ENCODE peak calls at places on chromosomes 3 and 15, in ten cellular contexts. One of them, this sample, is unnamed.

GRCh38 chr15:64246364-64247189 is 83.8 kb upstream of the PPIB start:
- DNase-seq in HFF-Myc: peak
- DNase-seq in foreskin keratinocyte: peak
- DNase-seq in GM10248: peak
- DNase-seq in activated gamma-delta T cell: no peak
- DNase-seq in RPMI7951: peak
- DNase-seq in activated CD8-positive, alpha-beta T cell treated with anti-CD3 and anti-CD28 coated beads, Interleukin-2, amount 10 ng/mL, durations not matched to agents 7 days and 5 days: peak
- DNase-seq in T-helper 2 cell: peak
- DNase-seq in NT2/D1: peak
- DNase-seq in GM03348: peak
- DNase-seq in this sample: no peak

GRCh38 chr15:93983501-93983900 is 247.9 kb upstream of the MCTP2 start:
- DNase-seq in HFF-Myc: no peak
- DNase-seq in foreskin keratinocyte: no peak
- DNase-seq in GM10248: no peak
- DNase-seq in activated gamma-delta T cell: no peak
- DNase-seq in RPMI7951: peak
- DNase-seq in activated CD8-positive, alpha-beta T cell treated with anti-CD3 and anti-CD28 coated beads, Interleukin-2, amount 10 ng/mL, durations not matched to agents 7 days and 5 days: no peak
- DNase-seq in T-helper 2 cell: no peak
- DNase-seq in NT2/D1: no peak
- DNase-seq in GM03348: no peak
- DNase-seq in this sample: no peak

GRCh38 chr3:119294402-119294888 is 262 bp downstream of the ARHGAP31 start:
- DNase-seq in HFF-Myc: no peak
- DNase-seq in foreskin keratinocyte: no peak
- DNase-seq in GM10248: peak
- DNase-seq in activated gamma-delta T cell: peak
- DNase-seq in RPMI7951: peak
- DNase-seq in activated CD8-positive, alpha-beta T cell treated with anti-CD3 and anti-CD28 coated beads, Interleukin-2, amount 10 ng/mL, durations not matched to agents 7 days and 5 days: peak
- DNase-seq in T-helper 2 cell: peak
- DNase-seq in NT2/D1: no peak
- DNase-seq in GM03348: peak
- DNase-seq in this sample: peak

GRCh38 chr3:120274739-120275167 is 10.3 kb downstream of the GPR156 start:
- DNase-seq in HFF-Myc: no peak
- DNase-seq in foreskin keratinocyte: no peak
- DNase-seq in GM10248: no peak
- DNase-seq in activated gamma-delta T cell: no peak
- DNase-seq in RPMI7951: peak
- DNase-seq in activated CD8-positive, alpha-beta T cell treated with anti-CD3 and anti-CD28 coated beads, Interleukin-2, amount 10 ng/mL, durations not matched to agents 7 days and 5 days: no peak
- DNase-seq in T-helper 2 cell: no peak
- DNase-seq in NT2/D1: no peak
- DNase-seq in GM03348: no peak
- DNase-seq in this sample: peak

GRCh38 chr15:99717129-99718024 is 15.9 kb downstream of the LYSMD4 start:
- DNase-seq in HFF-Myc: no peak
- DNase-seq in foreskin keratinocyte: no peak
- DNase-seq in GM10248: peak
- DNase-seq in activated gamma-delta T cell: no peak
- DNase-seq in RPMI7951: no peak
- DNase-seq in activated CD8-positive, alpha-beta T cell treated with anti-CD3 and anti-CD28 coated beads, Interleukin-2, amount 10 ng/mL, durations not matched to agents 7 days and 5 days: no peak
- DNase-seq in T-helper 2 cell: no peak
- DNase-seq in NT2/D1: no peak
- DNase-seq in GM03348: no peak
- DNase-seq in this sample: no peak

GRCh38 chr3:48016336-48016973 is at the start of gene MAP4:
- DNase-seq in HFF-Myc: no peak
- DNase-seq in foreskin keratinocyte: no peak
- DNase-seq in GM10248: no peak
- DNase-seq in activated gamma-delta T cell: no peak
- DNase-seq in RPMI7951: peak
- DNase-seq in activated CD8-positive, alpha-beta T cell treated with anti-CD3 and anti-CD28 coated beads, Interleukin-2, amount 10 ng/mL, durations not matched to agents 7 days and 5 days: no peak
- DNase-seq in T-helper 2 cell: no peak
- DNase-seq in NT2/D1: no peak
- DNase-seq in GM03348: no peak
- DNase-seq in this sample: no peak

GRCh38 chr3:126263539-126263938 is 83.2 kb upstream of the ALDH1L1 start:
- DNase-seq in HFF-Myc: no peak
- DNase-seq in foreskin keratinocyte: no peak
- DNase-seq in GM10248: no peak
- DNase-seq in activated gamma-delta T cell: no peak
- DNase-seq in RPMI7951: no peak
- DNase-seq in activated CD8-positive, alpha-beta T cell treated with anti-CD3 and anti-CD28 coated beads, Interleukin-2, amount 10 ng/mL, durations not matched to agents 7 days and 5 days: no peak
- DNase-seq in T-helper 2 cell: no peak
- DNase-seq in NT2/D1: no peak
- DNase-seq in GM03348: no peak
- DNase-seq in this sample: no peak

GRCh38 chr3:173465112-173465511 is 67.6 kb downstream of the NLGN1 start:
- DNase-seq in HFF-Myc: no peak
- DNase-seq in foreskin keratinocyte: peak
- DNase-seq in GM10248: no peak
- DNase-seq in activated gamma-delta T cell: no peak
- DNase-seq in RPMI7951: no peak
- DNase-seq in activated CD8-positive, alpha-beta T cell treated with anti-CD3 and anti-CD28 coated beads, Interleukin-2, amount 10 ng/mL, durations not matched to agents 7 days and 5 days: no peak
- DNase-seq in T-helper 2 cell: no peak
- DNase-seq in NT2/D1: peak
- DNase-seq in GM03348: peak
- DNase-seq in this sample: no peak

GRCh38 chr15:67079361-67079760 is 14.0 kb downstream of the SMAD3 start:
- DNase-seq in HFF-Myc: no peak
- DNase-seq in foreskin keratinocyte: no peak
- DNase-seq in GM10248: no peak
- DNase-seq in activated gamma-delta T cell: no peak
- DNase-seq in RPMI7951: no peak
- DNase-seq in activated CD8-positive, alpha-beta T cell treated with anti-CD3 and anti-CD28 coated beads, Interleukin-2, amount 10 ng/mL, durations not matched to agents 7 days and 5 days: no peak
- DNase-seq in T-helper 2 cell: no peak
- DNase-seq in NT2/D1: no peak
- DNase-seq in GM03348: no peak
- DNase-seq in this sample: no peak

GRCh38 chr3:33076952-33077351 is 20.0 kb downstream of the GLB1 start:
- DNase-seq in HFF-Myc: no peak
- DNase-seq in foreskin keratinocyte: no peak
- DNase-seq in GM10248: no peak
- DNase-seq in activated gamma-delta T cell: no peak
- DNase-seq in RPMI7951: no peak
- DNase-seq in activated CD8-positive, alpha-beta T cell treated with anti-CD3 and anti-CD28 coated beads, Interleukin-2, amount 10 ng/mL, durations not matched to agents 7 days and 5 days: no peak
- DNase-seq in T-helper 2 cell: no peak
- DNase-seq in NT2/D1: no peak
- DNase-seq in GM03348: no peak
- DNase-seq in this sample: no peak

GRCh38 chr3:119427669-119428068 is 35.7 kb downstream of the TMEM39A start:
- DNase-seq in HFF-Myc: no peak
- DNase-seq in foreskin keratinocyte: no peak
- DNase-seq in GM10248: no peak
- DNase-seq in activated gamma-delta T cell: no peak
- DNase-seq in RPMI7951: no peak
- DNase-seq in activated CD8-positive, alpha-beta T cell treated with anti-CD3 and anti-CD28 coated beads, Interleukin-2, amount 10 ng/mL, durations not matched to agents 7 days and 5 days: no peak
- DNase-seq in T-helper 2 cell: no peak
- DNase-seq in NT2/D1: no peak
- DNase-seq in GM03348: no peak
- DNase-seq in this sample: no peak

GRCh38 chr3:117074833-117075232 is 365.3 kb downstream of the TUSC7 start:
- DNase-seq in HFF-Myc: no peak
- DNase-seq in foreskin keratinocyte: no peak
- DNase-seq in GM10248: no peak
- DNase-seq in activated gamma-delta T cell: no peak
- DNase-seq in RPMI7951: no peak
- DNase-seq in activated CD8-positive, alpha-beta T cell treated with anti-CD3 and anti-CD28 coated beads, Interleukin-2, amount 10 ng/mL, durations not matched to agents 7 days and 5 days: no peak
- DNase-seq in T-helper 2 cell: no peak
- DNase-seq in NT2/D1: no peak
- DNase-seq in GM03348: no peak
- DNase-seq in this sample: no peak

GRCh38 chr3:125378762-125379161 is 3.6 kb upstream of the ZNF148 start:
- DNase-seq in HFF-Myc: no peak
- DNase-seq in foreskin keratinocyte: no peak
- DNase-seq in GM10248: no peak
- DNase-seq in activated gamma-delta T cell: no peak
- DNase-seq in RPMI7951: no peak
- DNase-seq in activated CD8-positive, alpha-beta T cell treated with anti-CD3 and anti-CD28 coated beads, Interleukin-2, amount 10 ng/mL, durations not matched to agents 7 days and 5 days: no peak
- DNase-seq in T-helper 2 cell: no peak
- DNase-seq in NT2/D1: no peak
- DNase-seq in GM03348: no peak
- DNase-seq in this sample: no peak